ENCODE peak calls at places on chromosomes 12 and 14, in four cellular contexts. V is anterior cingulate cortex, B is H7, I is GM04503. L is an unnamed sample.

GRCh38 chr14:53368714-53369191 is 215.6 kb upstream of the DDHD1 start:
- DNase-seq in V (no peak), B (no peak), I (peak), L (no peak)

GRCh38 chr12:48069253-48069652 is 36.6 kb downstream of the SENP1 start:
- DNase-seq in V (no peak), B (no peak), I (no peak), L (no peak)

GRCh38 chr12:53575502-53576264 is 50.5 kb downstream of the ATF7 start:
- DNase-seq in V (no peak), B (no peak), I (no peak), L (no peak)

GRCh38 chr12:9674226-9674590 is 4.7 kb downstream of the CLEC2D start:
- DNase-seq in V (no peak), B (no peak), I (no peak), L (no peak)

GRCh38 chr14:24196071-24197061 is 1.1 kb upstream of the TM9SF1 start:
- DNase-seq in V (no peak), B (peak), I (no peak), L (no peak)

GRCh38 chr12:118034429-118035193 is 18.1 kb downstream of the RFC5 start:
- DNase-seq in V (no peak), B (peak), I (no peak), L (peak)

GRCh38 chr14:103946975-103947374 is 4.6 kb upstream of the RD3L start:
- DNase-seq in V (no peak), B (no peak), I (no peak), L (no peak)

GRCh38 chr14:32711103-32711680 is 227.5 kb upstream of the NPAS3 start:
- DNase-seq in V (no peak), B (peak), I (no peak), L (no peak)

GRCh38 chr14:54629183-54629582 is 62.3 kb downstream of the SAMD4A start:
- DNase-seq in V (no peak), B (no peak), I (no peak), L (no peak)

GRCh38 chr12:76820888-76821482 is 57.1 kb downstream of the ZDHHC17 start:
- DNase-seq in V (no peak), B (peak), I (no peak), L (no peak)

GRCh38 chr14:42944284-42944683 is 1337.6 kb downstream of the LRFN5 start:
- DNase-seq in V (no peak), B (no peak), I (no peak), L (no peak)

GRCh38 chr12:17992002-17992656 is 97.9 kb downstream of the RERGL start:
- DNase-seq in V (peak), B (peak), I (no peak), L (no peak)

GRCh38 chr12:132747395-132747794 is 14.2 kb downstream of the ANKLE2 start:
- DNase-seq in V (no peak), B (no peak), I (no peak), L (no peak)

GRCh38 chr14:51398898-51399297 is 158.9 kb downstream of the TMX1 start:
- DNase-seq in V (no peak), B (no peak), I (peak), L (no peak)

GRCh38 chr12:28610401-28611114 is 420.3 kb downstream of the CCDC91 start:
- DNase-seq in V (no peak), B (no peak), I (no peak), L (no peak)

GRCh38 chr12:127621366-127621765 is 645.6 kb upstream of the TMEM132C start:
- DNase-seq in V (no peak), B (peak), I (no peak), L (no peak)

GRCh38 chr14:104202259-104203070 is 64.1 kb downstream of the KIF26A start:
- DNase-seq in V (no peak), B (no peak), I (no peak), L (no peak)

GRCh38 chr14:78902010-78902623 is 731.9 kb downstream of the NRXN3 start:
- DNase-seq in V (peak), B (peak), I (no peak), L (peak)

GRCh38 chr14:45610303-45610702 is 357.3 kb upstream of the MIS18BP1 start:
- DNase-seq in V (no peak), B (no peak), I (no peak), L (no peak)

L was measured in occipital lobe.